ENCODE peak calls at places on chromosomes 2 and 18, in six cellular contexts. Z is upper lobe of left lung, N is WTC11, X is progenitor cell of endocrine pancreas, B is omental fat pad, J is fibroblast of pulmonary artery. T is an unnamed sample.

GRCh38 chr2:226426292-226426736 is 373.3 kb downstream of the IRS1 start:
- DNase-seq in Z (no peak), N (no peak), X (no peak), B (no peak), J (peak), T (no peak)

GRCh38 chr2:129167456-129167855 is 812.0 kb upstream of the RAB6C start:
- DNase-seq in Z (no peak), N (no peak), X (no peak), B (no peak), J (no peak), T (no peak)

GRCh38 chr2:148978736-148979135 is 59.8 kb upstream of the LYPD6B start:
- DNase-seq in Z (no peak), N (no peak), X (no peak), B (no peak), J (peak), T (no peak)

GRCh38 chr2:117702098-117702497 is 112.4 kb upstream of the DDX18 start:
- DNase-seq in Z (no peak), N (no peak), X (no peak), B (no peak), J (no peak), T (no peak)

GRCh38 chr2:205654878-205655601 is 27.3 kb upstream of the NRP2 start:
- DNase-seq in Z (no peak), N (no peak), X (no peak), B (no peak), J (peak), T (no peak)

GRCh38 chr2:176493221-176493825 is 224.1 kb downstream of the MTX2 start:
- DNase-seq in Z (no peak), N (no peak), X (no peak), B (no peak), J (no peak), T (no peak)

GRCh38 chr2:217218269-217219140 is 358.6 kb upstream of the TNP1 start:
- DNase-seq in Z (no peak), N (no peak), X (no peak), B (no peak), J (peak), T (no peak)

GRCh38 chr18:76564636-76565237 is 69.7 kb upstream of the ZNF516 start:
- DNase-seq in Z (no peak), N (no peak), X (no peak), B (no peak), J (no peak), T (no peak)

GRCh38 chr2:218152172-218152571 is 14.6 kb downstream of the CXCR1 start:
- DNase-seq in Z (no peak), N (no peak), X (no peak), B (no peak), J (no peak), T (no peak)

GRCh38 chr2:101305492-101306123 is 2.9 kb downstream of the RNF149 start:
- DNase-seq in Z (no peak), N (no peak), X (no peak), B (no peak), J (peak), T (no peak)

GRCh38 chr18:48902023-48902855 is 48.5 kb downstream of the SMAD7 start:
- DNase-seq in Z (peak), N (no peak), X (no peak), B (peak), J (peak), T (no peak)

GRCh38 chr2:25043241-25043867 is 1.5 kb downstream of the EFR3B start:
- DNase-seq in Z (no peak), N (peak), X (no peak), B (no peak), J (peak), T (no peak)

GRCh38 chr2:222424729-222425671 is 657 bp downstream of the SGPP2 start:
- DNase-seq in Z (peak), N (peak), X (peak), B (no peak), J (no peak), T (no peak)

DNA sequence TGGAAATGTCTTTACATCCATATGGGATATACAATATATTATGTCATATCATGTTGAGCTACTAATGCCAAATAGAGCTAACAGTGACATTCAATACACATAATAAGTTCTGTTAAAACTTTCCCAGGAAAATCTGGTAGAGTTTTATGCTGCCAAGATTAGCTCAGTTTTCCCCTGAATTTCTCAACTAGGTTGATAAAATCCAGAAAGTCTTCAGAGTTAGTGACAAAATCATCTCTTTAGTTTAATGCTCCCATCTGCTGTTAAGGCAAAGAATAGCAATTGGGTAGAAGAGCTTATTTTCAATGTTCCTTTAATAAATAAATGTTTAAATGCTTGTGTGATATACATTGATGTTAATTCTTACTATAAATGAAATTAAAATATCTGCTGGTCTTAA is 10.0 kb downstream of the COL3A1 start:
- DNase-seq in Z (no peak), N (no peak), X (no peak), B (no peak), J (peak), T (no peak)
- TF ChIP-seq CTCF in Z (no peak), N (no peak), X (no peak), B (no peak), J (peak), T (peak)

GRCh38 chr2:113699048-113699447 is 57.4 kb downstream of the SLC35F5 start:
- DNase-seq in Z (no peak), N (no peak), X (no peak), B (no peak), J (no peak), T (no peak)

GRCh38 chr2:113705982-113706523 is 50.4 kb downstream of the SLC35F5 start:
- DNase-seq in Z (no peak), N (no peak), X (no peak), B (no peak), J (no peak), T (no peak)

GRCh38 chr2:113703404-113704299 is 52.8 kb downstream of the SLC35F5 start:
- DNase-seq in Z (no peak), N (no peak), X (no peak), B (no peak), J (no peak), T (no peak)

GRCh38 chr2:113697516-113697915 is 58.9 kb downstream of the SLC35F5 start:
- DNase-seq in Z (no peak), N (no peak), X (no peak), B (no peak), J (no peak), T (no peak)

GRCh38 chr2:113700186-113700841 is 56.1 kb downstream of the SLC35F5 start:
- DNase-seq in Z (peak), N (peak), X (no peak), B (no peak), J (peak), T (no peak)
- TF ChIP-seq CTCF in Z (no peak), N (no peak), X (no peak), B (no peak), J (no peak), T (peak)

GRCh38 chr18:40935423-40935822 is 1019.6 kb upstream of the PIK3C3 start:
- DNase-seq in Z (no peak), N (no peak), X (no peak), B (no peak), J (peak), T (no peak)
- TF ChIP-seq CTCF in Z (no peak), N (peak), X (peak), B (no peak), J (peak), T (peak)

DNA sequence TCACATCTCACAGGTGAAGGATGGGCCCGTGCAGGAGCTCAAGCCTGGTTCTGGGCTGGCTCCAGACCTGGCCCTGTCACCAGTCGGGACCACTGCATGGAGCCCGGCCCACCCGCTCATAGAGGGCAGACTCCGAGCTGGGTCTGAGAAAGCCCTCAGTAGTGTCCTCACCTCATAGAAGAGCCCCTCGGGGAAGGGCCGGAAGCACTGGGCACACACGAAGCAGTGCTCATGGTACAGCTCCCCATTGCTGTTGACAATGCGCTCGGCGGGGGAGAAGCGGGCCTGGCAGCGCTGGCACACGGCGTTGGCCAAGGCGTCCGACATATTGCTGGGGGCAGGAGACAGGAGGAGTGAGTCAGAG is 11.3 kb downstream of the GPR17 start:
- DNase-seq in Z (no peak), N (no peak), X (no peak), B (no peak), J (no peak), T (no peak)
- TF ChIP-seq CTCF in Z (no peak), N (no peak), X (no peak), B (no peak), J (no peak), T (no peak)

GRCh38 chr2:13884271-13884976 is 748.1 kb upstream of the LRATD1 start:
- DNase-seq in Z (no peak), N (no peak), X (no peak), B (no peak), J (peak), T (no peak)
- TF ChIP-seq CTCF in Z (no peak), N (no peak), X (no peak), B (no peak), J (no peak), T (peak)

GRCh38 chr2:98121149-98121548 is 34.2 kb downstream of the VWA3B start:
- DNase-seq in Z (no peak), N (no peak), X (no peak), B (no peak), J (no peak), T (no peak)

GRCh38 chr2:98126061-98126460 is 39.1 kb downstream of the VWA3B start:
- DNase-seq in Z (no peak), N (no peak), X (no peak), B (no peak), J (no peak), T (no peak)

GRCh38 chr2:98123286-98123685 is 36.3 kb downstream of the VWA3B start:
- DNase-seq in Z (no peak), N (no peak), X (no peak), B (no peak), J (no peak), T (no peak)

GRCh38 chr2:98118852-98119251 is 31.9 kb downstream of the VWA3B start:
- DNase-seq in Z (no peak), N (no peak), X (no peak), B (no peak), J (no peak), T (no peak)

DNA sequence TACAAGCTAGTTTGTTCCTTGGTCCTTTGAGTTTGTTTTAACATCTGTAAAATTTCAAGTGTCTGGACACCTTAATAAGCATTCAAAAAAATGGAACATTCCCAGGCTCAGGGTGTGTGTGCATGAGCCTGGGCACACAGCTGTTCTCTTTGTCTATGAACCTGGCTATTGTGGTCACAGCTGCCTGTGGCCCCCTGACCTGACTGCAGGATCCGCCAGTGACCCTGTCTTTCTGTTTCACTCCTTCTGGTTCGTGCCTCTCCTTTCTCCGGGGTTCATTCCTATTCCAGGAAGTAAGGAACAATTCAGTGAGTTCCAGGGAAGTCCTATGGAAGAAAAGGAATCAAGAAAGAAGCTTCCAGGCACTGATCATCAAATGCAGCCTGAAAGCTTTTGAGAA is 35.6 kb downstream of the VWA3B start:
- DNase-seq in Z (no peak), N (no peak), X (no peak), B (no peak), J (no peak), T (no peak)
- TF ChIP-seq CTCF in Z (no peak), N (no peak), X (no peak), B (no peak), J (no peak), T (no peak)

GRCh38 chr2:200617089-200618050 is 31.6 kb downstream of the AOX1 start:
- DNase-seq in Z (no peak), N (no peak), X (no peak), B (no peak), J (peak), T (no peak)

GRCh38 chr2:200618051-200618419 is 32.2 kb downstream of the AOX1 start:
- DNase-seq in Z (no peak), N (no peak), X (no peak), B (no peak), J (no peak), T (no peak)

GRCh38 chr2:200616656-200617055 is 30.8 kb downstream of the AOX1 start:
- DNase-seq in Z (no peak), N (no peak), X (no peak), B (no peak), J (peak), T (no peak)

GRCh38 chr2:200619275-200619674 is 33.5 kb downstream of the AOX1 start:
- DNase-seq in Z (no peak), N (no peak), X (no peak), B (no peak), J (no peak), T (no peak)

GRCh38 chr2:200618590-200619021 is 32.8 kb downstream of the AOX1 start:
- DNase-seq in Z (no peak), N (no peak), X (no peak), B (no peak), J (peak), T (no peak)
- TF ChIP-seq CTCF in Z (no peak), N (no peak), X (no peak), B (no peak), J (peak), T (peak)

GRCh38 chr18:54950221-54950620 is 9.0 kb downstream of the CCDC68 start:
- DNase-seq in Z (peak), N (no peak), X (no peak), B (no peak), J (no peak), T (no peak)
- TF ChIP-seq CTCF in Z (no peak), N (no peak), X (peak), B (no peak), J (no peak), T (peak)

GRCh38 chr2:120252207-120253020 is at the start of gene RALB:
- DNase-seq in Z (peak), N (peak), X (peak), B (peak), J (peak), T (peak)

GRCh38 chr2:120251863-120252206 is 817 bp upstream of the RALB start:
- DNase-seq in Z (no peak), N (no peak), X (no peak), B (no peak), J (no peak), T (no peak)

GRCh38 chr2:120251077-120251476 is 1.6 kb upstream of the RALB start:
- DNase-seq in Z (no peak), N (no peak), X (no peak), B (no peak), J (no peak), T (no peak)

GRCh38 chr2:120254178-120254577 is 1.5 kb downstream of the RALB start:
- DNase-seq in Z (no peak), N (no peak), X (no peak), B (no peak), J (no peak), T (no peak)

GRCh38 chr2:120253021-120253882 is 600 bp downstream of the RALB start:
- DNase-seq in Z (peak), N (peak), X (peak), B (no peak), J (peak), T (no peak)
- TF ChIP-seq CTCF in Z (peak), N (no peak), X (peak), B (no peak), J (peak), T (peak)

GRCh38 chr2:219905640-219906039 is 278.2 kb downstream of the SLC4A3 start:
- DNase-seq in Z (no peak), N (no peak), X (no peak), B (no peak), J (no peak), T (no peak)

GRCh38 chr2:219911541-219911940 is 284.1 kb downstream of the SLC4A3 start:
- DNase-seq in Z (no peak), N (no peak), X (no peak), B (no peak), J (no peak), T (no peak)

GRCh38 chr2:219906114-219906693 is 278.8 kb downstream of the SLC4A3 start:
- DNase-seq in Z (no peak), N (no peak), X (no peak), B (no peak), J (no peak), T (no peak)

GRCh38 chr2:219912530-219912929 is 285.1 kb downstream of the SLC4A3 start:
- DNase-seq in Z (no peak), N (no peak), X (no peak), B (no peak), J (peak), T (no peak)

GRCh38 chr2:219908538-219908937 is 281.1 kb downstream of the SLC4A3 start:
- DNase-seq in Z (no peak), N (no peak), X (no peak), B (no peak), J (no peak), T (no peak)
- TF ChIP-seq CTCF in Z (no peak), N (no peak), X (no peak), B (no peak), J (no peak), T (no peak)